ENCODE peak calls at places on chromosomes 2 and 18, in four cellular contexts. T is right lobe of liver, P is fibroblast of lung, U is sigmoid colon. I is an unnamed sample.

GRCh38 chr2:109703076-109703475 is 88.9 kb downstream of the SOWAHC start:
- DNase-seq in T (no peak), P (peak; percentile 66), U (peak; percentile 1), I (no peak)

GRCh38 chr2:235976956-235977355 is 191.2 kb downstream of the GBX2 start:
- DNase-seq in T (no peak), P (no peak), U (peak; percentile 4), I (peak; percentile 22)

GRCh38 chr2:52532956-52533355 is 1234.6 kb upstream of the CHAC2 start:
- DNase-seq in T (no peak), P (peak; percentile 40), U (no peak), I (no peak)

GRCh38 chr2:160242863-160243552 is 42.9 kb upstream of the ITGB6 start:
- DNase-seq in T (no peak), P (no peak), U (no peak), I (no peak)

GRCh38 chr18:76518543-76519155 is 23.6 kb upstream of the ZNF516 start:
- DNase-seq in T (peak; percentile 68), P (peak; percentile 55), U (no peak), I (peak; percentile 86)

GRCh38 chr2:43852196-43852730 is 13.5 kb downstream of the ABCG8 start:
- DNase-seq in T (no peak), P (no peak), U (no peak), I (peak; percentile 38)

GRCh38 chr2:15864176-15864769 is 76.1 kb upstream of the MYCN start:
- DNase-seq in T (no peak), P (no peak), U (no peak), I (no peak)

GRCh38 chr2:63692002-63692606 is 103.3 kb downstream of the MDH1 start:
- DNase-seq in T (no peak), P (peak; percentile 72), U (no peak), I (no peak)

GRCh38 chr18:58586269-58586668 is 42.6 kb downstream of the ALPK2 start:
- DNase-seq in T (no peak), P (no peak), U (no peak), I (no peak)

GRCh38 chr2:56121995-56122394 is 61.8 kb upstream of the CCDC85A start:
- DNase-seq in T (no peak), P (no peak), U (no peak), I (no peak)

GRCh38 chr18:37665346-37665745 is 99.7 kb upstream of the CELF4 start:
- DNase-seq in T (no peak), P (no peak), U (no peak), I (no peak)

GRCh38 chr2:170475878-170476277 is 239.3 kb upstream of the SP5 start:
- DNase-seq in T (no peak), P (no peak), U (no peak), I (no peak)

GRCh38 chr2:151357359-151357758 is at the start of gene TNFAIP6:
- DNase-seq in T (no peak), P (peak; percentile 98), U (no peak), I (no peak)

GRCh38 chr18:77100751-77101355 is 31.7 kb downstream of the MBP start:
- DNase-seq in T (no peak), P (no peak), U (no peak), I (no peak)

GRCh38 chr2:63601061-63601460 is 12.3 kb downstream of the MDH1 start:
- DNase-seq in T (no peak), P (no peak), U (no peak), I (no peak)

GRCh38 chr2:110955546-110955945 is 165.2 kb upstream of the BCL2L11 start:
- DNase-seq in T (no peak), P (no peak), U (no peak), I (no peak)

GRCh38 chr2:108917078-108917440 is 72.0 kb downstream of the EDAR start:
- DNase-seq in T (no peak), P (peak; percentile 46), U (peak; percentile 40), I (peak; percentile 41)

GRCh38 chr18:3250237-3251107 is 2.9 kb downstream of the MYL12A start:
- DNase-seq in T (no peak), P (peak; percentile 83), U (no peak), I (no peak)

GRCh38 chr2:31275976-31276375 is 42.0 kb downstream of the EHD3 start:
- DNase-seq in T (no peak), P (no peak), U (no peak), I (no peak)

GRCh38 chr2:31440764-31441163 is 26.2 kb upstream of the XDH start:
- DNase-seq in T (no peak), P (peak; percentile 92), U (no peak), I (no peak)

GRCh38 chr2:19361325-19361990 is 3.0 kb upstream of the OSR1 start:
- DNase-seq in T (no peak), P (peak; percentile 43), U (peak; percentile 70), I (peak; percentile 87)

GRCh38 chr2:88452151-88452851 is at the start of gene FOXI3:
- DNase-seq in T (no peak), P (no peak), U (peak; percentile 26), I (no peak)

GRCh38 chr2:27833931-27834330 is 56.3 kb downstream of the RBKS start:
- DNase-seq in T (no peak), P (no peak), U (no peak), I (no peak)

GRCh38 chr2:174606336-174606735 is 8.7 kb upstream of the WIPF1 start:
- DNase-seq in T (no peak), P (peak; percentile 84), U (peak; percentile 82), I (no peak)

DNA sequence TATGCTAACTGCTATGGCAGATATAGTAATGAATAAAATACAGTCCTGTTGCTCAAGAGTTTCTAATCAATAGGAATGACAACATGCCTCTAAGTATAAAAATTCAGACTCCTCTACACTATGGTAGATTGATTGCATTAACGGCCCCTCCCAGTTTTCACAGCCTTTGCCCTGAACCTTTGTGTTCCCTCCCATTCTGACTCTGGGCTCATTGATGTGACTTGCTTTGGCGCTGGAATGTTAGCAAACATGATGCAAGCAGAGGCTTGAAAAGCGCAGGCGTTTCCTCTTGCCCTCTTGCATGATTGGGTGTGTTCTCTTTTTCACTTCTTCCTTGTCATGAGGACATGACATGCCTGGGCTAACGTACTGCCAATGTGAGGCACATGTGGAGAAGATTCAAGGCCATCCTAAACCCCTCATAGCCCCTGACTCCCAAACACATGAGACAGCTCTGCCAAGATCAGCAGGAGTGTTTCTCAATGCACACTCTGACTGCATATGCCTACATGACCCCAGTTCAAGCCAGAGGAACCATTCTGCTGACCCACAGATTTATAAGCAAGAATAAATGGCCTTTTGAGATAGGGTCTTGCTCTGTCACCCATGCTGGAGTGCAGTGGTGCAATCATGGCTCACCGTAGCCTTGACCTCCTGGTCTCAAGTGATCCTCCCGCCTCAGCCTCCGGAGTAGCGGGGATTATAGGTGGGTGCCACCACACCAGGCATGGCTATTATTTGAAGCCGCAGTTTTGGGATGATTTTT is 49.7 kb upstream of the CD28 start:
- DNase-seq in T (peak; percentile 81), P (peak; percentile 88), U (peak; percentile 77), I (no peak)
- H3K4me1 ChIP-seq in T (peaks cover 19% of the 10 kb centered on the region), P (no peaks in the 10 kb centered on the region), U (peaks cover 3% of the 10 kb centered on the region), I (peaks cover 3% of the 10 kb centered on the region)

GRCh38 chr2:105384216-105384615 is 14.6 kb downstream of the FHL2 start:
- DNase-seq in T (no peak), P (no peak), U (no peak), I (no peak)

GRCh38 chr2:105385703-105386540 is 12.9 kb downstream of the FHL2 start:
- DNase-seq in T (no peak), P (no peak), U (no peak), I (no peak)

GRCh38 chr2:105384861-105385260 is 14.0 kb downstream of the FHL2 start:
- DNase-seq in T (no peak), P (no peak), U (no peak), I (no peak)

GRCh38 chr2:105388971-105389381 is 9.9 kb downstream of the FHL2 start:
- DNase-seq in T (no peak), P (peak; percentile 97), U (no peak), I (no peak)

GRCh38 chr2:105387225-105387624 is 11.6 kb downstream of the FHL2 start:
- DNase-seq in T (no peak), P (no peak), U (no peak), I (no peak)
- H3K4me1 ChIP-seq in T (no peaks in the 10 kb centered on the region), P (peaks cover 29% of the 10 kb centered on the region), U (peaks cover 36% of the 10 kb centered on the region), I (no peaks in the 10 kb centered on the region)

DNA sequence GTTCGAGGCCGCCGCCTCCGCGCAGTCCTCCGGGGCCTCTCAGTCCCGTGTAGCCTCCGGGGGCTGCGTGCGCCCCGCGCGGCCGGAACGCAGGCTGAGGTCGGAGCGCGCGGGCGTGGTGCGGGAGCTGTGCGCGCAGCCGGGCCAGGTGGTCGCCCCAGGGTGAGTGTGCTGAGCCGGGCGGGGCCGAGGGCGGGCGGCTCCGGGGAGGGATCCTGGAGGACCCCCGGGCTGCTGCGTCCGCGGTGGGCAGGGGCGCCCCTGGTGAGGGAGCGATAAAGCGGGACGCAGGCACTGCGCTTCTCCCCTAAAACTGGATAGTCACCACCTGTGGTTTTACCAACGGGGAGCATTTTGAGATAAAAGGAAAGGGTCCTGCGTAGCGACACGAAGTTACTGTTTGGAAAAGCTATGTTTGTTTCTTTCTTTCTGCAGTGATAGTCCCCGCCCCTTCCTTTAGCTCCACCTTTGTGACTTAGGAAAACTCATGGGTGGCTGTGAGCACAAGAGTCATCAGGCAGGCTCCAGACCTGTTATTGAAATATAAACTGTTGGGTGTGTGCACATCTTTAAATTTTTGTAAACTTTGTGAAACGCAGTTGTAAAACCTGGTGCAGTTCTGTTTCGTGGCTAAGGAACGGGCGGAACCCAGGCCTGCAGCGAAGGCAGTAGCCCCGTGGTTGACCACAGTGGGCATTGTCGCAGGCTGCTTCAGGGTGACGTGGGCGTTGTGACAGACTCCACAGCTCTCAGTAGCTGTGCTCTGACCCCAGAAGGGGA is 687 bp downstream of the CTDP1 start:
- DNase-seq in T (no peak), P (peak; percentile 45), U (no peak), I (peak; percentile 93)
- H3K4me1 ChIP-seq in T (peaks cover 20% of the 10 kb centered on the region), P (peaks cover 8% of the 10 kb centered on the region), U (peaks cover 38% of the 10 kb centered on the region), I (peaks cover 71% of the 10 kb centered on the region)

GRCh38 chr18:63407734-63408133 is 14.5 kb downstream of the VPS4B start:
- DNase-seq in T (no peak), P (no peak), U (no peak), I (no peak)
- H3K4me1 ChIP-seq in T (peaks cover 24% of the 10 kb centered on the region), P (no peaks in the 10 kb centered on the region), U (peaks cover 17% of the 10 kb centered on the region), I (peaks cover 40% of the 10 kb centered on the region)

DNA sequence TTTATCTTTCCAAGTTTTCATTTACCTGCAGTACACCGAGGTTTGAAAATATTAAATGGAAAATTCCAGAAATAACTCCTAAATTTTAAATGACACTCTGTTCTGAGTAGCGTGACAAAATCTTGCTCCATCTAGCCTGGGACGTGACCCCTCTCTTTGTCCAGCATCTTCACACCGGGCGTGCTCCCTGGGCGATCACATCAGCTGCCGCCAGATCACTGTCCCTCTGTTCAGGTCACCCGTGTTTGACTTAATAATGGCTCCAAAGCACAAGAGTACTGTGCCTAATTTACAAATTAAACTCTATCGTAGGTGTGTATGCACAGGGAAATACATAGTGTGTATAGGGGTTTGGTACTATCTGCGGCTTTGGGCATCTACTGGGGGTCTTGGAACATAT is 6.1 kb upstream of the TMEM185B start:
- DNase-seq in T (no peak), P (no peak), U (no peak), I (peak; percentile 49)
- H3K4me1 ChIP-seq in T (peaks cover 8% of the 10 kb centered on the region), P (peaks cover 3% of the 10 kb centered on the region), U (peaks cover 24% of the 10 kb centered on the region), I (peaks cover 27% of the 10 kb centered on the region)

GRCh38 chr2:47293967-47294366 is 109.0 kb upstream of the MSH2 start:
- DNase-seq in T (no peak), P (no peak), U (no peak), I (no peak)

GRCh38 chr2:47283687-47284086 is 119.3 kb upstream of the MSH2 start:
- DNase-seq in T (no peak), P (no peak), U (no peak), I (no peak)

DNA sequence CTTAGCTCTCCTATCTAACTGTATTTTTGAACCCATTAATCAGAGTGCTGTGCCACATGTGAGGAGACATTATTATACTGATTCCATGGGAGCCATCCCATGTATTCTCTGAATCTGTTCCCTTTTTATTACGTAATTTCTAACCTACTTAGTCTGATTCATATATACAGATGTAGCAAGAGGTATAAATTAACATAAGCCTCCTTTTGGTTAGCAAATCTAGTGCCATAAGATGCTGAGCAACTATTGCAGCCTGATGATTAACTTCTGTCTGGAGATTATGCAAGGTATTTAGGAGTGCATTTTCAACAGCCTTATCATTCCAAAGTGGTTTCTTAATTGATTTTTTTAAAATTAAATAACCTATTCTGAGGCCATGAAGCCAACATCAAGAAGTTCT is 114.1 kb upstream of the MSH2 start:
- DNase-seq in T (no peak), P (peak; percentile 80), U (no peak), I (no peak)
- H3K4me1 ChIP-seq in T (no peaks in the 10 kb centered on the region), P (peaks cover 3% of the 10 kb centered on the region), U (peaks cover 13% of the 10 kb centered on the region), I (no peaks in the 10 kb centered on the region)